ENCODE peak calls at places on chromosome 3, in four cellular contexts. D is AG20443, V is NCI-H2029, M is iris pigment epithelial cell. J is an unnamed sample.

GRCh38 chr3:29912600-29913288 is 631.9 kb downstream of the RBMS3 start:
- DNase-seq in D (no peak), V (no peak), M (no peak), J (no peak)

GRCh38 chr3:56782900-56783299 is 18.8 kb downstream of the ARHGEF3 start:
- DNase-seq in D (no peak), V (no peak), M (no peak), J (no peak)

GRCh38 chr3:9302425-9303181 is 53.2 kb upstream of the SRGAP3 start:
- DNase-seq in D (peak), V (peak), M (peak), J (peak)

GRCh38 chr3:125059488-125060245 is 3.9 kb upstream of the HEG1 start:
- DNase-seq in D (no peak), V (peak), M (peak), J (peak)

GRCh38 chr3:177057768-177058167 is 139.5 kb downstream of the TBL1XR1 start:
- DNase-seq in D (no peak), V (no peak), M (no peak), J (no peak)

GRCh38 chr3:184717608-184717995 is 5.7 kb upstream of the MAGEF1 start:
- DNase-seq in D (peak), V (no peak), M (no peak), J (no peak)

GRCh38 chr3:140440446-140440845 is 237.4 kb upstream of the TRIM42 start:
- DNase-seq in D (no peak), V (no peak), M (no peak), J (no peak)

GRCh38 chr3:45943207-45943846 is at the start of gene CXCR6:
- DNase-seq in D (no peak), V (no peak), M (peak), J (no peak)